ENCODE peak calls at places on chromosomes 4 and X, in five cellular contexts. C is GM12878, X is H1, L is NT2/D1, N is HepG2. G is an unnamed sample.

GRCh38 chr4:47075241-47075640 is 43.9 kb downstream of the GABRB1 start:
- DNase-seq in N (no peak), C (no peak), X (no peak), L (no peak), G (no peak)

GRCh38 chr4:104815593-104816156 is 321.0 kb upstream of the CXXC4 start:
- DNase-seq in L (no peak), N (no peak), X (no peak), C (peak; percentile 25), G (no peak)

GRCh38 chr4:158313566-158313965 is 103.3 kb downstream of the TMEM144 start:
- DNase-seq in X (no peak), L (no peak), C (no peak), N (no peak), G (no peak)

GRCh38 chr4:1403591-1404572 is 2.4 kb downstream of the NKX1-1 start:
- DNase-seq in X (no peak), L (no peak), C (no peak), N (no peak), G (no peak)

GRCh38 chr4:138655970-138656369 is 359.6 kb upstream of the NOCT start:
- DNase-seq in X (no peak), N (no peak), C (no peak), L (no peak), G (no peak)

GRCh38 chr4:95439896-95440295 is 108.9 kb downstream of the UNC5C start:
- DNase-seq in X (no peak), L (no peak), C (no peak), N (no peak), G (no peak)

GRCh38 chr4:183375156-183375555 is 52.9 kb upstream of the CLDN24 start:
- DNase-seq in C (no peak), L (no peak), N (no peak), X (no peak), G (no peak)

GRCh38 chr4:48093949-48094550 is 40.0 kb downstream of the TXK start:
- DNase-seq in C (no peak), N (no peak), X (no peak), L (no peak), G (peak; percentile 13)

GRCh38 chr4:150962245-150962644 is 52.8 kb downstream of the LRBA start:
- DNase-seq in N (no peak), X (no peak), L (no peak), C (no peak), G (no peak)

GRCh38 chr4:92172203-92172602 is 131.6 kb upstream of the GRID2 start:
- DNase-seq in L (no peak), X (no peak), N (no peak), C (no peak), G (no peak)

GRCh38 chr4:97987019-97987648 is 156.1 kb downstream of the STPG2 start:
- DNase-seq in L (peak; percentile 15), X (no peak), N (peak; percentile 4), C (no peak), G (peak; percentile 23)

GRCh38 chrX:308821-309520 is 9.6 kb downstream of the GTPBP6 start:
- DNase-seq in N (no peak), C (no peak), L (no peak), X (no peak), G (no peak)
- TF ChIP-seq SUZ12 in N (no peak), C (no peak), L (no peak), X (no peak), G (no peak)

DNA sequence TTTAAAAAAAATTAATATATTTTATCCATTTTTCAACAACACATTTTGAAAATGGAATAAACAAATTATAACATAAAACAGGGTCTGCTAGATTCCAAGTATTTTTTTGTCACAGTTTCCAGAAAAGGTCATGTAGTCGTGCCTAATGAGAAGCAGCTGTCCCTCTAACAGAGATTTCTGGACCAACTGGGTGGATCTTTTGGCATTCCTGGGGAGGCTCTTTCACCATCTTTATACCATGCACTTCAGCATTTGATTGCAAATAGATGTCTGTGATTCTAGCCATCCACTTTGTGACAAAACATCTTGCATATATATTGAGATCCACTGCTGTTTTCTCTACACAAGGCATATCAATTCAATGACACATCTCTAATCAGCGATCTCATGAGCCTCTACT is 210.7 kb upstream of the LDB2 start:
- DNase-seq in L (no peak), X (no peak), N (no peak), C (no peak), G (no peak)
- TF ChIP-seq SUZ12 in L (no peak), X (no peak), N (no peak), C (no peak), G (no peak)

GRCh38 chr4:38759077-38759789 is 23.6 kb downstream of the TLR10 start:
- DNase-seq in L (no peak), X (peak; percentile 79), N (peak; percentile 39), C (peak; percentile 77), G (peak; percentile 39)
- TF ChIP-seq SUZ12 in L (no peak), X (no peak), N (no peak), C (no peak), G (no peak)

GRCh38 chr4:165209796-165210195 is 2.4 kb downstream of the KLHL2 start:
- DNase-seq in N (no peak), X (no peak), L (no peak), C (no peak), G (no peak)

GRCh38 chr4:165210566-165210965 is 3.2 kb downstream of the KLHL2 start:
- DNase-seq in N (no peak), L (no peak), X (no peak), C (no peak), G (no peak)

GRCh38 chr4:165208322-165208652 is 926 bp downstream of the KLHL2 start:
- DNase-seq in L (no peak), X (no peak), N (no peak), C (no peak), G (no peak)

GRCh38 chr4:165207431-165208321 is at the start of gene KLHL2:
- DNase-seq in L (peak; percentile 18), C (no peak), N (peak; percentile 49), X (peak; percentile 71), G (peak; percentile 79)

DNA sequence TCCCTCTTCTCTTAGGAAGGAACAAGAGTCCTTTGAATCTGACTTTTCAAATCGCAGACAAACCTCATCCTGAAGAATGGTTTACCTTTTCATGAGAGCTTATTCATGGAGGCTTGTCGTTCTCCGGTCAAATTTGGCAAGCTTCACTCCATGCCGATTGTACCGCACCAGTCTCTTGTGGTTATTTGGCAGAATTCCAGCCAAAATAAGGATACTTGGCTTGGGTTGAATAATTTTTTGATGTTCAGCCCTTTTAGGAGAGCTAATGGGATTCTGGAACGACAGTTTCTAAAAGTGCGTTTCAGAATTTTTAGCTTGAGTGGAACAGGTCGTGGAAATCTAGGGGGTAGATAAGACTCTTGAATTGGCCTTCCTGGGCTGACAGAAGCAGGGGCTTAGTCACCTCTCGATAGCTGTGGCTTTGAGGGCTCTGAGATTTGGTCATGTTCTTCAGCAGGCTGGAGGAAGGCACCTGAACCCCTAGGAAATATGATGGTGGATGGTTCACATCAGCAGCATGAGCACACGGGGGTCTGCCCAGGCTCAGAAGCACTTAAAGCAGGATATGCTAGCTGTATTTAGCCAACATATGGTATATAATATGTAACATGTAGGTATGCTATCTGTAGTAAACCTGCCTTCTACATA is 1.5 kb downstream of the KLHL2 start:
- DNase-seq in L (no peak), X (no peak), N (no peak), C (no peak), G (no peak)
- TF ChIP-seq SUZ12 in L (no peak), X (no peak), N (no peak), C (no peak), G (no peak)

GRCh38 chrX:65194547-65194946 is 218.3 kb upstream of the ZC4H2 start:
- DNase-seq in N (no peak), L (no peak), C (no peak), X (no peak), G (no peak)

GRCh38 chrX:65195621-65196020 is 219.4 kb upstream of the ZC4H2 start:
- DNase-seq in L (no peak), N (peak; percentile 35), X (no peak), C (no peak), G (no peak)

DNA sequence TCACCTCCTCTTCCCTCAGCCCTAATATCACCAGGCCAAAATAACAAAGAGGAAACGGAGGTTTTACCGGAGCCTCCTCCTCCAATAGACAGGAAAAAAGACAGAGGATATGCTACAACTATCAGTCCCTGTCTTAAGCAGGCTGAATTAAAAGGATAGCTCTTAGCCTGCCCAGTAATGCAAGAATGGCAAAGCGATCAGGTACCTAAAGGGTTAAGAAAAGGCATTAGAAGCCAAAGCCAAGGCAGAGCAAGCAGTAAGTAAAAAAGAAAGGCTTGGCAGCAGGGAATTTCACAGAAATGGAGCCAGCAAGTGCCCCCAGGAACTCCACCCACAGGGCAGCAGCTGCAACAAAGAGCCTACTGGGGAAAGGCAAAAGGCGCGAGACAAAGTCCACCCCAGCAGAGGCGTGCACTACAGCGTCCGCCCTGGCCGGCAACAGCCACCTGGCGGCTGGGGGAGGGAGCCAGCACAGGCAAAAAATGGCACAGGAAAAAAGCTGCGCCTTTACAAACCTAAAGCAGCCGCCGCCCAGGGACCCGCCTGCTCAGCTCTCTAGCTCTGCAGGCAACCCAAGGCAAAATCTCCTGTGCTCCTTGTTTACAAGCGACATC is 220.6 kb upstream of the ZC4H2 start:
- DNase-seq in L (peak; percentile 66), X (peak; percentile 56), C (no peak), N (peak; percentile 79), G (peak; percentile 33)
- TF ChIP-seq SUZ12 in L (no peak), X (no peak), C (no peak), N (no peak), G (no peak)

GRCh38 chrX:6693051-6693450 is 158.1 kb upstream of the VCX3A start:
- DNase-seq in L (no peak), N (no peak), C (no peak), X (no peak), G (no peak)

GRCh38 chrX:6694977-6695376 is 160.1 kb upstream of the VCX3A start:
- DNase-seq in N (no peak), L (no peak), X (no peak), C (no peak), G (no peak)

GRCh38 chrX:6701085-6701484 is 166.2 kb upstream of the VCX3A start:
- DNase-seq in X (no peak), L (no peak), C (no peak), N (no peak), G (no peak)

GRCh38 chrX:6695717-6696116 is 160.8 kb upstream of the VCX3A start:
- DNase-seq in X (no peak), N (no peak), C (no peak), L (no peak), G (no peak)
- TF ChIP-seq SUZ12 in X (no peak), N (no peak), C (no peak), L (no peak), G (no peak)

GRCh38 chrX:44019911-44020310 is 46.7 kb upstream of the NDP start:
- DNase-seq in N (no peak), X (no peak), C (no peak), L (no peak), G (no peak)
- TF ChIP-seq SUZ12 in N (no peak), X (no peak), C (no peak), L (no peak), G (no peak)

G was measured in HEK293T.